ENCODE peak calls at places on chromosomes 7 and 10, in nine cellular contexts. W, T, I, J, M, O, Q, Z and P are unnamed samples. For H3K4me1, the result is how much of the 10 kb centered on the place peaks cover.

GRCh38 chr7:80047856-80048459 is 86.7 kb upstream of the GNAI1 start:
- DNase-seq in T (no peak), M (no peak), W (no peak), Z (no peak), Q (no peak), O (no peak), I (no peak), J (no peak), P (no peak)

GRCh38 chr7:127718325-127718724 is 66.3 kb downstream of the SND1 start:
- DNase-seq in O (no peak), I (no peak), M (no peak), Z (no peak), W (no peak), Q (no peak), J (no peak), T (no peak), P (no peak)

GRCh38 chr10:91104185-91105041 is 116.0 kb upstream of the PCGF5 start:
- DNase-seq in O (peak), J (no peak), I (no peak), W (no peak), T (peak), Z (no peak), Q (no peak), M (no peak), P (no peak)

GRCh38 chr7:199465-200249 is 7.3 kb downstream of the FAM20C start:
- DNase-seq in Z (no peak), W (no peak), T (no peak), O (no peak), Q (no peak), I (peak), M (no peak), J (no peak), P (no peak)

GRCh38 chr10:124745257-124745656 is 1.1 kb upstream of the FAM53B start:
- DNase-seq in W (no peak), T (no peak), Q (no peak), M (no peak), I (no peak), Z (no peak), O (no peak), J (no peak), P (no peak)

GRCh38 chr7:27209933-27210440 is 10.1 kb upstream of the HOXA13 start:
- DNase-seq in O (no peak), Q (no peak), Z (no peak), M (no peak), W (no peak), J (no peak), T (no peak), I (no peak), P (no peak)

GRCh38 chr7:27547401-27547800 is 115.3 kb downstream of the HIBADH start:
- DNase-seq in W (no peak), J (no peak), O (no peak), T (no peak), I (no peak), M (no peak), Q (no peak), Z (no peak), P (no peak)

GRCh38 chr7:158001621-158002320 is 585.9 kb downstream of the PTPRN2 start:
- DNase-seq in J (no peak), T (no peak), M (no peak), W (no peak), Q (no peak), Z (peak), I (no peak), O (peak), P (no peak)

GRCh38 chr7:151993977-151994676 is 31.3 kb upstream of the GALNT11 start:
- DNase-seq in Q (no peak), W (no peak), I (no peak), T (no peak), Z (no peak), M (no peak), J (no peak), O (no peak), P (no peak)

GRCh38 chr7:6564091-6564770 is 13.0 kb upstream of the GRID2IP start:
- DNase-seq in Q (no peak), W (no peak), Z (no peak), T (no peak), O (no peak), J (no peak), M (no peak), I (no peak), P (no peak)

GRCh38 chr7:97015279-97015678 is 9.4 kb downstream of the DLX5 start:
- DNase-seq in Q (no peak), Z (no peak), I (no peak), W (no peak), T (no peak), J (no peak), M (no peak), O (no peak), P (no peak)

GRCh38 chr7:71424166-71424803 is 292.3 kb downstream of the GALNT17 start:
- DNase-seq in J (no peak), T (no peak), O (no peak), M (no peak), I (no peak), Z (no peak), Q (peak), W (no peak), P (no peak)

DNA sequence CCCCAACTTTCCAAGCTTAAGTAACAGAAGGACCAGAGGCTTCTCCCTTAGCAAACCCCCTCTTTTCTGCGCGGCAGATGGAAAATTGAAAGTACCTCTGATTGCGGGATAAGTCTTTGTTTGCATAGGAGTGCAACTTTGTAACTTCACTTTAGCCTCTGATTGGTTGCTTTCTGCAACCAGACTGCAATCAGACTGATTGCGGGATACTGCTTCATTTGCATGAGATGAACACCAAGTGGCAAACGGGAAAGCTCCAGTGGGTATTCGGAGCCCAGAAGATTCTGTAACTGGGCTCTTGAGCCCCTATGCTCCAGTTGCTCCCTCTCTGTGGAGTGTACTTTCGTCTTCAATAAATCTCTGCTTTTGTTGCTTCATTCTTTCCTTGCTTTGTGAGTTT is 260.6 kb downstream of the BAMBI start:
- DNase-seq in W (no peak), J (no peak), M (no peak), T (no peak), Q (no peak), I (no peak), Z (no peak), O (no peak), P (no peak)
- TF ChIP-seq CTCF in W (no peak), J (no peak), M (no peak), T (no peak), Q (no peak), I (no peak), Z (no peak), O (no peak), P (no peak)

GRCh38 chr10:24255907-24256306 is 47.0 kb downstream of the KIAA1217 start:
- DNase-seq in J (peak), I (peak), W (no peak), O (no peak), Q (peak), T (no peak), Z (no peak), M (no peak), P (no peak)

GRCh38 chr10:24251547-24251946 is 42.6 kb downstream of the KIAA1217 start:
- DNase-seq in Z (no peak), T (no peak), J (no peak), I (no peak), Q (no peak), O (no peak), M (no peak), W (no peak), P (no peak)

GRCh38 chr10:24255115-24255895 is 46.4 kb downstream of the KIAA1217 start:
- DNase-seq in O (peak), M (no peak), J (no peak), T (no peak), Z (no peak), Q (no peak), I (no peak), W (no peak), P (no peak)

GRCh38 chr10:24256619-24257018 is 47.7 kb downstream of the KIAA1217 start:
- DNase-seq in J (no peak), Z (no peak), O (no peak), I (no peak), Q (no peak), T (no peak), M (no peak), W (no peak), P (no peak)

GRCh38 chr10:24254180-24254579 is 45.2 kb downstream of the KIAA1217 start:
- DNase-seq in M (no peak), T (no peak), J (no peak), O (no peak), W (no peak), Z (no peak), I (no peak), Q (no peak), P (no peak)
- H3K4me1 ChIP-seq in M (under half), T (under half), J (half or more), O (under half), W (under half), Z (under half), I (under half), Q (under half), P (under half)

DNA sequence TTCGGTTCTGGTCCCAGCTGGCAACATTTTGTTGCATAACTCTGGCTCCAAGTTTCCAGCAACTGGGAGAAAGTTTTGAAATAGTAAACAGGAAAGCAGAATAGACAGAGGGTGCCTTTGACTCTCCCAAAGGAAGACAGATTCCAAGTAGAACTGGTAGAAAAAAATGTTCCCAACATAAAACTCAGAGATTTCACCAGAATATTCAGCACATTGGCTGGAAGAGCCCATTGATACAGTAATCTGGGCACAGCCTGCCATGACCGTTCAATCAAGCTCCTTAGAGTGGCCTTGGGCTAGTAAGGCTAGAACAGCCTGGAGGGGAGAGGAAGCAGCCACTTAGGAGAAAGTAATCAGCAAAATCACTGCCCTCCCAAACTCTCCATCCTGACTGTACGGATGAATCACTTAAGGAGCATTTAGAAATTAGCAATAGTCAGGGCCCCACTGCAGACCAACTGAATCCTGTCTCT is 120.3 kb downstream of the CUBN start:
- DNase-seq in Q (no peak), M (no peak), J (no peak), Z (no peak), I (no peak), T (no peak), W (no peak), O (no peak), P (no peak)
- TF ChIP-seq POLR2A in Q (no peak), M (no peak), J (no peak), Z (no peak), I (no peak), T (no peak), W (no peak), O (no peak), P (no peak)

GRCh38 chr10:122702271-122702670 is 2.6 kb upstream of the C10orf120 start:
- DNase-seq in O (no peak), Z (no peak), J (no peak), T (no peak), Q (no peak), W (no peak), I (no peak), M (no peak), P (no peak)

GRCh38 chr10:122703483-122704448 is 4.1 kb upstream of the C10orf120 start:
- DNase-seq in W (peak), Q (peak), J (no peak), I (peak), Z (peak), T (peak), O (no peak), M (peak), P (no peak)

GRCh38 chr10:122701652-122702051 is 2.0 kb upstream of the C10orf120 start:
- DNase-seq in T (no peak), O (no peak), Z (no peak), W (no peak), M (no peak), J (no peak), I (no peak), Q (no peak), P (no peak)

GRCh38 chr10:122696687-122697086 is 3.0 kb downstream of the C10orf120 start:
- DNase-seq in Q (no peak), I (no peak), W (no peak), M (no peak), T (no peak), Z (no peak), O (no peak), J (no peak), P (no peak)

GRCh38 chr10:122699796-122700466 is at the start of gene C10orf120:
- DNase-seq in J (no peak), W (no peak), Q (no peak), I (no peak), M (no peak), O (no peak), T (no peak), Z (no peak), P (no peak)
- TF ChIP-seq CTCF in J (no peak), W (no peak), Q (no peak), I (no peak), M (no peak), O (no peak), T (no peak), Z (no peak), P (no peak)